ENCODE peak calls at places on chromosomes 3 and 15, in five cellular contexts. One of them, this sample, is unnamed.

GRCh38 chr15:99582508-99582960 is 16.8 kb downstream of the MEF2A start:
- DNase-seq in breast epithelium: no peak
- DNase-seq in HCT116: no peak
- DNase-seq in Panc1: no peak
- DNase-seq in spleen: no peak
- DNase-seq in this sample: no peak

GRCh38 chr3:158097571-158098553 is 8.4 kb downstream of the SHOX2 start:
- DNase-seq in breast epithelium: no peak
- DNase-seq in HCT116: no peak
- DNase-seq in Panc1: no peak
- DNase-seq in spleen: peak; percentile 92
- DNase-seq in this sample: peak; percentile 95

GRCh38 chr3:120039642-120040610 is 54.3 kb downstream of the GSK3B start:
- DNase-seq in breast epithelium: no peak
- DNase-seq in HCT116: peak; percentile 3
- DNase-seq in Panc1: no peak
- DNase-seq in spleen: no peak
- DNase-seq in this sample: no peak

GRCh38 chr3:154132777-154133375 is 11.7 kb downstream of the ARHGEF26 start:
- DNase-seq in breast epithelium: no peak
- DNase-seq in HCT116: no peak
- DNase-seq in Panc1: no peak
- DNase-seq in spleen: no peak
- DNase-seq in this sample: no peak

GRCh38 chr3:114632757-114633424 is 339.1 kb downstream of the TIGIT start:
- DNase-seq in breast epithelium: no peak
- DNase-seq in HCT116: no peak
- DNase-seq in Panc1: no peak
- DNase-seq in spleen: no peak
- DNase-seq in this sample: no peak

GRCh38 chr3:10955694-10956453 is 36.7 kb upstream of the SLC6A1 start:
- DNase-seq in breast epithelium: no peak
- DNase-seq in HCT116: no peak
- DNase-seq in Panc1: no peak
- DNase-seq in spleen: no peak
- DNase-seq in this sample: no peak

GRCh38 chr15:73683624-73684536 is at the start of gene CD276:
- DNase-seq in breast epithelium: peak; percentile 42
- DNase-seq in HCT116: peak; percentile 45
- DNase-seq in Panc1: no peak
- DNase-seq in spleen: peak; percentile 82
- DNase-seq in this sample: peak; percentile 95

GRCh38 chr3:134809412-134810051 is 14.5 kb downstream of the EPHB1 start:
- DNase-seq in breast epithelium: no peak
- DNase-seq in HCT116: no peak
- DNase-seq in Panc1: no peak
- DNase-seq in spleen: no peak
- DNase-seq in this sample: no peak

GRCh38 chr3:178850452-178851166 is 221.0 kb downstream of the ZMAT3 start:
- DNase-seq in breast epithelium: no peak
- DNase-seq in HCT116: no peak
- DNase-seq in Panc1: no peak
- DNase-seq in spleen: no peak
- DNase-seq in this sample: no peak

GRCh38 chr3:66860771-66861170 is 137.3 kb upstream of the KBTBD8 start:
- DNase-seq in breast epithelium: no peak
- DNase-seq in HCT116: no peak
- DNase-seq in Panc1: no peak
- DNase-seq in spleen: no peak
- DNase-seq in this sample: no peak

GRCh38 chr15:98308117-98308516 is 340.2 kb upstream of the IGF1R start:
- DNase-seq in breast epithelium: no peak
- DNase-seq in HCT116: no peak
- DNase-seq in Panc1: no peak
- DNase-seq in spleen: no peak
- DNase-seq in this sample: no peak

GRCh38 chr15:27427386-27427785 is 456.4 kb downstream of the GABRG3 start:
- DNase-seq in breast epithelium: no peak
- DNase-seq in HCT116: no peak
- DNase-seq in Panc1: no peak
- DNase-seq in spleen: no peak
- DNase-seq in this sample: no peak

GRCh38 chr3:141454906-141455602 is 31.8 kb upstream of the RASA2 start:
- DNase-seq in breast epithelium: no peak
- DNase-seq in HCT116: peak; percentile 70
- DNase-seq in Panc1: peak; percentile 48
- DNase-seq in spleen: no peak
- DNase-seq in this sample: no peak

GRCh38 chr15:54564142-54564541 is 585.9 kb downstream of the UNC13C start:
- DNase-seq in breast epithelium: no peak
- DNase-seq in HCT116: no peak
- DNase-seq in Panc1: no peak
- DNase-seq in spleen: no peak
- DNase-seq in this sample: no peak

GRCh38 chr15:54556231-54556630 is 578.0 kb downstream of the UNC13C start:
- DNase-seq in breast epithelium: no peak
- DNase-seq in HCT116: no peak
- DNase-seq in Panc1: no peak
- DNase-seq in spleen: no peak
- DNase-seq in this sample: no peak

GRCh38 chr15:54559405-54560064 is 581.3 kb downstream of the UNC13C start:
- DNase-seq in breast epithelium: no peak
- DNase-seq in HCT116: no peak
- DNase-seq in Panc1: no peak
- DNase-seq in spleen: no peak
- DNase-seq in this sample: no peak

DNA sequence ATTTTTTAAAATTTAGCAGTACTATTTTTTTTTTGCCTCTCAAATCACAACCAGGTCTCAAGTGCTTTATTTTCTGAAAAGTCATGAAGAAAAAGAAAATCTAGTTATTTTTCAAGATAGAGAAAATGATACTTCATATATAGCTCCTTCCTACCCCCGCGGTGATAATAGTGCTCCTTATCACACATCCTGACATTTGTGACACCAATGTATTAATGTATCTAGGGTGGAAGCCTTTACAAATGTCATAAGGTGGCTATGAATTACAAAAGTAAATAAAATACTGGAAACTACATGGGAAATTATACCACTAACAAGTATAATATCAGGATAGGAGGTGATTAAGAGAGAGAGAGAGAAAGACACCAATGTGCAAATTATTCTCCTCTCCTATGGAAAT is 582.2 kb downstream of the UNC13C start:
- DNase-seq in breast epithelium: no peak
- DNase-seq in HCT116: no peak
- DNase-seq in Panc1: no peak
- DNase-seq in spleen: no peak
- DNase-seq in this sample: no peak
- TF ChIP-seq POLR2AphosphoS5 in breast epithelium: no peak
- TF ChIP-seq POLR2AphosphoS5 in HCT116: no peak
- TF ChIP-seq POLR2AphosphoS5 in Panc1: no peak
- TF ChIP-seq POLR2AphosphoS5 in spleen: no peak
- TF ChIP-seq POLR2AphosphoS5 in this sample: no peak

DNA sequence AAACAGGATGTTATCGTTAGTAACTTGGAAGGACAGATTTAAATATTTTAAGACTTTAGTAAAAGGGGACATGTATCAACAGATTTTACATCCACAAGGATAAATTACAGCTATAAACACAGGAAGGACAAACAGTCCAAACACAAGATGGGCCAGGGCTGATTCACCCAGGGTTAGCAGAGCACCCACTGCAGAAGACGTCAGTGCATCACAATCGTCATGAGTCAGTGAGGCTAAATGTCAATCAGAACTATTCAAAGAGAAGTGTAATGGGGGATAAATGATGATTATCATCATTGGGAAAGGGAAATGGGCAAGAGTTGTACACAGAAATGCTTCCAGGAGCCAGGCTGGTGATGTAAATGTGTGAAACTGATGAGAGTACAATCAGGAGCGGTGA is 226.8 kb downstream of the PLCL2 start:
- DNase-seq in breast epithelium: no peak
- DNase-seq in HCT116: no peak
- DNase-seq in Panc1: no peak
- DNase-seq in spleen: no peak
- DNase-seq in this sample: no peak
- H3K27ac ChIP-seq in breast epithelium: no peak overlapping the region
- H3K27ac ChIP-seq in HCT116: no peak overlapping the region
- H3K27ac ChIP-seq in Panc1: no peak overlapping the region
- H3K27ac ChIP-seq in spleen: no peak overlapping the region
- H3K27ac ChIP-seq in this sample: no peak overlapping the region

GRCh38 chr15:88620995-88621772 is at the start of gene AEN:
- DNase-seq in breast epithelium: peak; percentile 97
- DNase-seq in HCT116: peak; percentile 88
- DNase-seq in Panc1: peak; percentile 86
- DNase-seq in spleen: peak; percentile 98
- DNase-seq in this sample: peak; percentile 98

GRCh38 chr15:88623061-88623460 is 1.9 kb downstream of the AEN start:
- DNase-seq in breast epithelium: no peak
- DNase-seq in HCT116: peak; percentile 64
- DNase-seq in Panc1: peak; percentile 82
- DNase-seq in spleen: no peak
- DNase-seq in this sample: no peak

GRCh38 chr15:88621789-88622604 is 857 bp downstream of the AEN start:
- DNase-seq in breast epithelium: no peak
- DNase-seq in HCT116: no peak
- DNase-seq in Panc1: no peak
- DNase-seq in spleen: no peak
- DNase-seq in this sample: no peak

GRCh38 chr15:88623632-88624031 is 2.5 kb downstream of the AEN start:
- DNase-seq in breast epithelium: no peak
- DNase-seq in HCT116: no peak
- DNase-seq in Panc1: no peak
- DNase-seq in spleen: no peak
- DNase-seq in this sample: no peak

DNA sequence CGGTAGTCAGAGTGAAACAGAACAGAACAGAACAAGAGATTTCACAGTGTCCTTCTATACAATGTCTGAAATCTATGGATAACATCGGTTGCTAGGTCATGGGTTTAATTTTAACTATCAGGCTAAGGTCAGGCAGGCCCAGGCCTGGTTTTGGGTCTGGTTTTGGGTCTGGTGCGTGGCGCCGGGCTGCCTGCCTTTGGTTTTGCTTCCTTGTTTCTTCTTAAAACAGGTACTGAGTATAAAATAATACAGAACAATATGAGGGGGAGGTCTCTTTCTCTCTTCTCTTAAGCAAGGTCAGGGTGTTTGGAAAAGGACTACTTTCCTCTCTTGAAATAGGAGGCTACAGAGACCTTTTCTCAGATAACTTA is 1.4 kb downstream of the AEN start:
- DNase-seq in breast epithelium: no peak
- DNase-seq in HCT116: no peak
- DNase-seq in Panc1: no peak
- DNase-seq in spleen: no peak
- DNase-seq in this sample: no peak
- H3K4me1 ChIP-seq in breast epithelium: peaks cover 4% of the 10 kb centered on the region
- H3K4me1 ChIP-seq in HCT116: peaks cover 56% of the 10 kb centered on the region
- H3K4me1 ChIP-seq in Panc1: peaks cover 20% of the 10 kb centered on the region
- H3K4me1 ChIP-seq in spleen: peaks cover 71% of the 10 kb centered on the region
- H3K4me1 ChIP-seq in this sample: peaks cover 28% of the 10 kb centered on the region

DNA sequence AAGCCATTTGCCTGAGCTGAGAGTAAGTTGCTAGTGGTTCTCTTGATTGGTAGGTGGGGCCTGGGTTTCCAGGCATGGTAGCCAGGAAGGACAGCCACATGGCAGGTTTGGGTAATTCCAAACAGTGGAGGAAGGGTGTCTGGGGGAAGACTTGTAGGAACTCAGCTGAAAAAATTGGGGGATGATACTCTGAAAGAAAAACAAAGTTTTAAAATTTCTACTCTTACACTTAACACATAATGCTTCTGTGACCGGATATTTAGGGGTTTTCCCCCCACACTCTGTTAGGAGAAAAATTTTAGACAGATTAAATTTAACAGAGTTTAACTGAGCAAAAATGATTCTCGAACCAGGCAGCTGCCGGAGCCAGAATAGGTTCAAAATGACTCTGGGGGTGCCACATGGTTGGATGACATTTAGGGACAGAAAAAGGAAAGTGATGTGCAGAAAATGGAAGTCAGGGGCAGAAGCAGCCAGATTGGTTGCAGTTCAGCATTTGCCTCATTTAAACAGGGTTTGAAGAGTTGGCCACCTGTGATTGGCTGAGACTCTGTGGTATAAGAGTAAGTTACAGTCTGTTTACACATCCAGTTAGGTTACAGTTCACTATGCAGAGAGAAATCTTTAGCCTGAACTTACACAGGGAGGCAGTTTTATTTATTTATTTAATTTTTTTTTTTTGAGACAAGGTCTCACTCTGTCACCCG is 8.1 kb downstream of the B2M start:
- DNase-seq in breast epithelium: no peak
- DNase-seq in HCT116: no peak
- DNase-seq in Panc1: no peak
- DNase-seq in spleen: no peak
- DNase-seq in this sample: no peak
- TF ChIP-seq POLR2AphosphoS5 in breast epithelium: no peak
- TF ChIP-seq POLR2AphosphoS5 in HCT116: peak; percentile 51
- TF ChIP-seq POLR2AphosphoS5 in Panc1: peak; percentile 59
- TF ChIP-seq POLR2AphosphoS5 in spleen: peak; percentile 79
- TF ChIP-seq POLR2AphosphoS5 in this sample: no peak